ENCODE peak calls at places on chromosomes 11 and 22, in eight cellular contexts. E, O, P, I, T, Y, X and D are unnamed samples.
A peak's percentile ranks its signal among the peaks of the same experiment; 100 is the strongest.

GRCh38 chr11:86811637-86812321 is 11.4 kb downstream of the PRSS23 start:
- DNase-seq in E (no peak), O (peak; percentile 54), P (peak; percentile 75), I (no peak), T (no peak), Y (peak; percentile 89), X (no peak), D (no peak)

GRCh38 chr11:35009191-35009940 is 92.9 kb downstream of the PDHX start:
- DNase-seq in E (no peak), O (peak; percentile 94), P (peak; percentile 83), I (no peak), T (no peak), Y (peak; percentile 70), X (no peak), D (no peak)

GRCh38 chr11:79381036-79381435 is 59.8 kb downstream of the TENM4 start:
- DNase-seq in E (no peak), O (no peak), P (no peak), I (no peak), T (no peak), Y (no peak), X (no peak), D (no peak)

GRCh38 chr11:109845437-109845836 is 247.8 kb upstream of the ZC3H12C start:
- DNase-seq in E (no peak), O (no peak), P (peak; percentile 95), I (no peak), T (no peak), Y (peak; percentile 6), X (peak; percentile 85), D (no peak)

GRCh38 chr11:35235944-35236666 is 97.1 kb downstream of the CD44 start:
- DNase-seq in E (no peak), O (peak; percentile 74), P (no peak), I (no peak), T (no peak), Y (no peak), X (no peak), D (no peak)

GRCh38 chr22:20567993-20568417 is 60.6 kb downstream of the MED15 start:
- DNase-seq in E (no peak), O (peak; percentile 48), P (no peak), I (no peak), T (no peak), Y (peak; percentile 75), X (no peak), D (no peak)

GRCh38 chr22:41380993-41381328 is 781 bp upstream of the TEF start:
- DNase-seq in E (peak; percentile 80), O (peak; percentile 91), P (no peak), I (peak; percentile 95), T (no peak), Y (peak; percentile 96), X (no peak), D (no peak)

GRCh38 chr11:104668797-104669463 is 229.3 kb downstream of the CASP12 start:
- DNase-seq in E (no peak), O (peak; percentile 85), P (peak; percentile 52), I (no peak), T (no peak), Y (peak; percentile 96), X (no peak), D (no peak)

GRCh38 chr22:45051946-45052345 is 42.1 kb upstream of the PHF21B start:
- DNase-seq in E (no peak), O (no peak), P (no peak), I (no peak), T (no peak), Y (no peak), X (no peak), D (no peak)

GRCh38 chr11:110971110-110971509 is 258.9 kb upstream of the ARHGAP20 start:
- DNase-seq in E (no peak), O (peak; percentile 16), P (no peak), I (no peak), T (no peak), Y (peak; percentile 88), X (no peak), D (no peak)

GRCh38 chr11:2771758-2772466 is 72.1 kb upstream of the KCNQ1OT1 start:
- DNase-seq in E (no peak), O (no peak), P (no peak), I (peak; percentile 57), T (no peak), Y (no peak), X (peak; percentile 80), D (peak; percentile 2)

GRCh38 chr11:82046778-82047177 is 686.9 kb downstream of the FAM181B start:
- DNase-seq in E (no peak), O (peak; percentile 32), P (peak; percentile 65), I (no peak), T (no peak), Y (peak; percentile 75), X (no peak), D (no peak)

GRCh38 chr11:21895686-21896085 is 297.2 kb upstream of the ANO5 start:
- DNase-seq in E (no peak), O (no peak), P (no peak), I (no peak), T (no peak), Y (no peak), X (no peak), D (no peak)

GRCh38 chr11:119108151-119108856 is 1.2 kb downstream of the C2CD2L start:
- DNase-seq in E (no peak), O (peak; percentile 77), P (peak; percentile 63), I (no peak), T (no peak), Y (peak; percentile 30), X (no peak), D (no peak)

GRCh38 chr11:124759268-124760204 is 2.6 kb downstream of the ESAM start:
- DNase-seq in E (no peak), O (no peak), P (no peak), I (no peak), T (no peak), Y (no peak), X (peak; percentile 87), D (peak; percentile 95)

GRCh38 chr11:124760205-124760652 is 1.9 kb downstream of the ESAM start:
- DNase-seq in E (no peak), O (no peak), P (no peak), I (peak; percentile 88), T (no peak), Y (no peak), X (peak; percentile 87), D (peak; percentile 42)

GRCh38 chr11:124756753-124757227 is 4.7 kb upstream of the VSIG2 start:
- DNase-seq in E (no peak), O (no peak), P (no peak), I (no peak), T (no peak), Y (no peak), X (no peak), D (no peak)

GRCh38 chr11:124757320-124757719 is 4.8 kb downstream of the ESAM start:
- DNase-seq in E (no peak), O (no peak), P (no peak), I (no peak), T (no peak), Y (no peak), X (no peak), D (no peak)

GRCh38 chr11:124758355-124759267 is 3.5 kb downstream of the ESAM start:
- DNase-seq in E (no peak), O (peak; percentile 41), P (peak; percentile 88), I (peak; percentile 90), T (peak; percentile 76), Y (peak; percentile 69), X (peak; percentile 95), D (peak; percentile 87)
- TF ChIP-seq CTCF in E (peak; percentile 23), O (peak; percentile 34), P (peak; percentile 94), I (peak; percentile 83), T (peak; percentile 52), Y (peak; percentile 72), X (peak; percentile 24), D (peak; percentile 73)

GRCh38 chr11:126063510-126063858 is 818 bp upstream of the CDON start:
- DNase-seq in E (no peak), O (no peak), P (no peak), I (no peak), T (no peak), Y (no peak), X (no peak), D (no peak)

GRCh38 chr11:126062679-126063509 is at the start of gene CDON:
- DNase-seq in E (peak; percentile 84), O (peak; percentile 92), P (peak; percentile 98), I (peak; percentile 93), T (peak; percentile 79), Y (peak; percentile 93), X (peak; percentile 97), D (peak; percentile 95)

GRCh38 chr11:126059238-126059761 is 3.4 kb downstream of the CDON start:
- DNase-seq in E (no peak), O (no peak), P (no peak), I (no peak), T (no peak), Y (no peak), X (no peak), D (no peak)

GRCh38 chr11:126060651-126061220 is 1.9 kb downstream of the CDON start:
- DNase-seq in E (no peak), O (no peak), P (no peak), I (no peak), T (no peak), Y (no peak), X (no peak), D (no peak)

DNA sequence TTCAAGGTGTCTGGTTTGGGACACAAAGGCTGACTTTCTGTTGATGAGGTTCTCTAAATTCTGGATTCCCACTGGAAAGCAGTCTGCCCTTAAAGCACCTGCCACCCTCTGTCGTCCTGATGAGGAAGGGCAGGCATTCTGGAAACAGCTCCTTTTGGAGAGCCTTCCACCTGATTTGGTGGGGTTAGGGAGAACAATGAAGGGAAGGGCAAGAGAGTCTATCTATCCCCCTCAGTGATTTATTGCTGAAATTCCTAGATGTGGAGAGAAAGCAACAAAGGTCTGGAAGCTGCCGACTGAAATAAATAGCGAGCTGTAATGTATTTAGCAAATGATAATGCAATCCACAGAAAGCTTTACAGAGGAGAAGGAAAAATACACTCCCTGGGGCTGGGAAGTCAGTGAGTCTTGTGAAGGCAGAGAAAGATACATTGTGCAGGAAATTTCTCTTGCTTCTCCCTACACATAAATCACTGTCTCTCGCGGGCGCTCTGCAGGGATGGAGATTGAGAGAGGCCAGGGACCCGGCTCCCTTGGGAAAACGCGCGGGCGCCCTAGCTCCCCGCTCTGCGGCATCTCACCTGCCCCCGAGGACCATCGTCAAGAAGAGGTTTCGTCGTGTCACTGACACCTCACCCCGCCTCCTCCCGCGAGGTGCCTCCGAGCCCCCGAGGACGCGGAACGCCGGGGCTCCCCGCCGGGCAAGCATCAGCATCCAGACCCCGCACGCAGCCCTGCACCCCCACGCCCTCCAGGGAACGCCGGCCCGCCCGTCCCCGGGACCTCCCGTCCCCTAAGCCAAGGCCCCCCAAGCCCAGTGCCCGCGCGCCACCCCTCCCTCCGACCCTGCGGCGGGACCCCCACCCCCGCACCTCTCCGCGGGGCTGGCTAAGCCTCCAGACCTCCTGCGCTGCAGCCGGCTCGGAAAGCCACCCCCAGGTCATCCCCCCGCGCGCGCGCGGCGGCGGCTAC is 673 bp downstream of the CDON start:
- DNase-seq in E (no peak), O (peak; percentile 61), P (peak; percentile 77), I (peak; percentile 73), T (no peak), Y (peak; percentile 28), X (peak; percentile 92), D (peak; percentile 53)
- TF ChIP-seq CTCF in E (no peak), O (peak; percentile 39), P (peak; percentile 70), I (peak; percentile 40), T (no peak), Y (peak; percentile 53), X (no peak), D (peak; percentile 43)

GRCh38 chr11:74487875-74488274 is 5.6 kb downstream of the LIPT2 start:
- DNase-seq in E (no peak), O (peak; percentile 31), P (no peak), I (no peak), T (no peak), Y (no peak), X (no peak), D (no peak)
- TF ChIP-seq CTCF in E (no peak), O (peak; percentile 16), P (peak; percentile 37), I (no peak), T (peak; percentile 1), Y (peak; percentile 26), X (no peak), D (no peak)

GRCh38 chr11:46725338-46726205 is 6.6 kb downstream of the F2 start:
- DNase-seq in E (no peak), O (no peak), P (no peak), I (no peak), T (no peak), Y (no peak), X (no peak), D (no peak)
- TF ChIP-seq CTCF in E (no peak), O (no peak), P (no peak), I (no peak), T (no peak), Y (no peak), X (no peak), D (no peak)